ENCODE peak calls at places on chromosomes 1 and 21, in four cellular contexts. C is astrocyte of the hippocampus, N is pancreas, S is left lung. D is an unnamed sample.

GRCh38 chr1:158998781-158999161 is 10.9 kb upstream of the IFI16 start:
- DNase-seq in S (no peak), N (no peak), C (peak; percentile 75), D (peak; percentile 75)

GRCh38 chr1:207876129-207876528 is 34.8 kb downstream of the CD34 start:
- DNase-seq in N (no peak), C (no peak), S (no peak), D (no peak)

GRCh38 chr1:228150458-228151169 is 884 bp downstream of the GJC2 start:
- DNase-seq in C (peak; percentile 78), S (peak; percentile 76), N (peak; percentile 61), D (peak; percentile 39)

GRCh38 chr1:108708726-108709660 is 3.7 kb upstream of the FNDC7 start:
- DNase-seq in C (no peak), N (no peak), S (no peak), D (no peak)

GRCh38 chr1:235783148-235783776 is 83.4 kb downstream of the LYST start:
- DNase-seq in S (no peak), N (no peak), C (peak; percentile 50), D (peak; percentile 29)

GRCh38 chr1:50080904-50081586 is 27.7 kb upstream of the ELAVL4 start:
- DNase-seq in S (no peak), N (no peak), C (peak; percentile 30), D (no peak)

GRCh38 chr1:201486158-201486557 is 17.2 kb upstream of the PHLDA3 start:
- DNase-seq in S (no peak), N (no peak), C (no peak), D (peak; percentile 79)

GRCh38 chr1:103180660-103181059 is 72.3 kb upstream of the COL11A1 start:
- DNase-seq in C (peak; percentile 84), S (no peak), N (no peak), D (peak; percentile 75)

GRCh38 chr1:243254233-243254926 is 701 bp downstream of the CEP170 start:
- DNase-seq in C (peak; percentile 71), N (peak; percentile 68), S (peak; percentile 87), D (peak; percentile 78)

GRCh38 chr1:205934788-205935187 is 8.5 kb downstream of the SLC26A9 start:
- DNase-seq in C (no peak), S (no peak), N (no peak), D (no peak)

GRCh38 chr1:207049974-207050391 is 1.0 kb downstream of the YOD1 start:
- DNase-seq in C (peak; percentile 65), N (no peak), S (no peak), D (peak; percentile 65)

GRCh38 chr1:182484531-182485257 is 34.7 kb downstream of the RGSL1 start:
- DNase-seq in N (no peak), C (no peak), S (no peak), D (peak; percentile 87)

GRCh38 chr1:55718758-55719671 is 503.9 kb upstream of the USP24 start:
- DNase-seq in S (no peak), N (no peak), C (peak; percentile 97), D (peak; percentile 94)

GRCh38 chr1:161309868-161310267 is at the start of gene MPZ:
- DNase-seq in C (no peak), N (no peak), S (no peak), D (no peak)

GRCh38 chr1:201251411-201251810 is 31.9 kb upstream of the PKP1 start:
- DNase-seq in C (no peak), N (peak; percentile 17), S (no peak), D (no peak)

GRCh38 chr1:72262735-72263134 is 19.6 kb downstream of the NEGR1 start:
- DNase-seq in C (no peak), S (no peak), N (no peak), D (no peak)

GRCh38 chr1:58762806-58763205 is 21.0 kb downstream of the JUN start:
- DNase-seq in S (no peak), N (no peak), C (peak; percentile 70), D (no peak)

GRCh38 chr21:44490405-44490804 is 35.1 kb downstream of the LRRC3 start:
- DNase-seq in C (no peak), N (no peak), S (no peak), D (no peak)

GRCh38 chr1:205766038-205766437 is 9.2 kb downstream of the RAB29 start:
- DNase-seq in S (no peak), N (no peak), C (no peak), D (no peak)

GRCh38 chr1:209549384-209550001 is 34.0 kb upstream of the CAMK1G start:
- DNase-seq in C (no peak), N (no peak), S (no peak), D (no peak)

GRCh38 chr1:165598676-165599059 is 32.4 kb upstream of the MGST3 start:
- DNase-seq in S (no peak), C (no peak), N (no peak), D (no peak)

GRCh38 chr1:44059956-44060355 is 28.7 kb upstream of the SLC6A9 start:
- DNase-seq in C (no peak), N (no peak), S (no peak), D (peak; percentile 88)

GRCh38 chr1:14939527-14940284 is 213.8 kb upstream of the TMEM51 start:
- DNase-seq in C (peak; percentile 36), N (no peak), S (no peak), D (peak; percentile 81)

GRCh38 chr1:53396563-53397268 is 62.5 kb upstream of the DMRTB1 start:
- DNase-seq in C (no peak), N (peak; percentile 16), S (no peak), D (no peak)

GRCh38 chr1:44076093-44076492 is 42.5 kb upstream of the KLF17 start:
- DNase-seq in S (no peak), C (no peak), N (no peak), D (no peak)

GRCh38 chr1:44453798-44454349 is 48.8 kb downstream of the RNF220 start:
- DNase-seq in S (no peak), N (no peak), C (no peak), D (peak; percentile 12)

GRCh38 chr1:174032823-174033222 is 10.7 kb upstream of the RC3H1 start:
- DNase-seq in C (no peak), N (no peak), S (no peak), D (no peak)